ENCODE peak calls at places on chromosomes 5 and 9, in nine cellular contexts. Y, I, K, T, W, L, H, X and C are unnamed samples. For H3K36me3, the result is how much of the 10 kb centered on the place peaks cover.

GRCh38 chr9:78365979-78366697 is 69.2 kb downstream of the PSAT1 start:
- DNase-seq in H (no peak), W (peak), Y (no peak), X (no peak), T (no peak), L (peak), I (no peak), K (no peak), C (no peak)

GRCh38 chr9:136381966-136382513 is 8.6 kb upstream of the CARD9 start:
- DNase-seq in I (no peak), K (no peak), Y (no peak), W (no peak), X (no peak), T (no peak), H (peak), L (no peak), C (no peak)

GRCh38 chr5:71887680-71888079 is 168.6 kb downstream of the CARTPT start:
- DNase-seq in K (no peak), T (no peak), L (peak), X (no peak), I (no peak), Y (no peak), H (no peak), W (peak), C (no peak)

GRCh38 chr9:94786586-94786985 is 60.1 kb downstream of the AOPEP start:
- DNase-seq in I (no peak), L (no peak), T (no peak), W (no peak), H (no peak), K (no peak), Y (no peak), X (no peak), C (no peak)

GRCh38 chr9:130120207-130120587 is 52.0 kb upstream of the NCS1 start:
- DNase-seq in Y (no peak), W (no peak), T (no peak), X (peak), K (no peak), H (no peak), I (no peak), L (no peak), C (no peak)

GRCh38 chr5:169064093-169064492 is 236.8 kb downstream of the SLIT3 start:
- DNase-seq in I (no peak), W (no peak), L (no peak), K (no peak), T (peak), H (no peak), Y (peak), X (no peak), C (no peak)

GRCh38 chr9:124190761-124191160 is 67.0 kb upstream of the NEK6 start:
- DNase-seq in T (peak), L (no peak), W (no peak), H (no peak), I (no peak), K (no peak), Y (peak), X (no peak), C (no peak)

GRCh38 chr5:173735691-173736090 is 119.2 kb upstream of the BOD1 start:
- DNase-seq in L (no peak), T (no peak), I (no peak), W (no peak), Y (no peak), K (no peak), H (no peak), X (no peak), C (no peak)

GRCh38 chr5:57493034-57493433 is 10.4 kb upstream of the ACTBL2 start:
- DNase-seq in H (no peak), I (no peak), Y (no peak), W (no peak), L (no peak), T (no peak), K (no peak), X (no peak), C (no peak)

GRCh38 chr5:180466316-180466715 is 27.9 kb upstream of the CNOT6 start:
- DNase-seq in I (no peak), L (no peak), X (no peak), W (no peak), T (peak), Y (no peak), H (no peak), K (no peak), C (no peak)

GRCh38 chr5:66779535-66779934 is 183.3 kb downstream of the MAST4 start:
- DNase-seq in L (no peak), K (no peak), X (no peak), W (no peak), I (no peak), H (no peak), T (no peak), Y (no peak), C (no peak)

GRCh38 chr5:77145666-77146065 is 58.6 kb upstream of the ZBED3 start:
- DNase-seq in T (no peak), Y (no peak), X (no peak), W (peak), H (no peak), L (no peak), K (no peak), I (no peak), C (no peak)

GRCh38 chr9:79080536-79080935 is 491.2 kb upstream of the TLE4 start:
- DNase-seq in W (no peak), H (no peak), I (no peak), X (no peak), T (no peak), Y (no peak), K (no peak), L (no peak), C (no peak)

GRCh38 chr5:151024894-151025606 is 4.7 kb downstream of the GPX3 start:
- DNase-seq in L (no peak), X (no peak), H (no peak), K (no peak), I (no peak), W (no peak), T (no peak), Y (no peak), C (no peak)
- H3K36me3 ChIP-seq in L (under half), X (half or more), H (under half), K (under half), I (under half), W (half or more), T (under half), Y (under half), C (under half)

DNA sequence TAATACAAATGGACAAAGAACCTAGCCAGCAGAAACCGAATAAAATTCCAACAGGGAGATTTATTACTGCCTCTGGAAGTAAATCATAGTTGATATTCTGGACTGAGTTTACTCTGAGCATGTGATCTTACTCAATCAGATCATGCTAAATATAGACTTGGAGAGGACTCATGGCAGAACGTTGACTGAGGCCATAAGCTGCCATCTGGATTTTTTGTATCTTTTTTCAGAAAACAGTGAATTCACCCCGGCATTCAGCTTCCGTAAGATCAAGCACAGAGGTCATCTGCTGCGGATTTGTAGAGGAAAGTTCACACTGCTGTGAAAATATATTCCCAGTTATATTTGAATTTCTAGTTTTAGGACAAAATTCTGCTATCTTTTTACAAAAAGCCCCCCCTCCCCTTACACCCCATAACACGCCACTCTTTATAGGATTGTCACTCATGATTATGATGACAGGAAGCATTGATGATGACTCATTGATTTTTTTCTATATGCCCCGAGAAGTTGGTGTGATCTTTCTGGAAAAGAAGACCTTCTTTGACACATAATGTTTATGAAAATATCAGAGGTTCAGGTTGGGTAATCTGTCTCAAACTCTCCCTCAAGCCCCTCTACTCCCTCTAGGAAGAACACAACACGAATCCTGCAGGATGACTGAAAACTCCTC is 70.7 kb downstream of the NXNL2 start:
- DNase-seq in K (no peak), H (no peak), W (peak), L (no peak), T (no peak), X (no peak), Y (no peak), I (no peak), C (no peak)
- H3K36me3 ChIP-seq in K (under half), H (under half), W (under half), L (under half), T (under half), X (under half), Y (under half), I (under half), C (under half)

GRCh38 chr9:128836509-128837145 is 7.0 kb upstream of the SPOUT1 start:
- DNase-seq in W (no peak), I (no peak), T (no peak), X (peak), K (no peak), L (no peak), Y (no peak), H (no peak), C (no peak)

GRCh38 chr9:128841704-128842492 is 12.3 kb upstream of the SPOUT1 start:
- DNase-seq in T (no peak), W (no peak), I (no peak), Y (no peak), X (peak), H (no peak), K (no peak), L (no peak), C (no peak)

GRCh38 chr9:128838338-128838737 is 8.7 kb upstream of the SPOUT1 start:
- DNase-seq in I (no peak), K (no peak), H (no peak), Y (no peak), W (no peak), X (no peak), T (no peak), L (no peak), C (no peak)

GRCh38 chr9:128845186-128845931 is 15.8 kb upstream of the SPOUT1 start:
- DNase-seq in H (no peak), W (peak), I (no peak), T (no peak), X (peak), K (no peak), L (no peak), Y (no peak), C (no peak)

DNA sequence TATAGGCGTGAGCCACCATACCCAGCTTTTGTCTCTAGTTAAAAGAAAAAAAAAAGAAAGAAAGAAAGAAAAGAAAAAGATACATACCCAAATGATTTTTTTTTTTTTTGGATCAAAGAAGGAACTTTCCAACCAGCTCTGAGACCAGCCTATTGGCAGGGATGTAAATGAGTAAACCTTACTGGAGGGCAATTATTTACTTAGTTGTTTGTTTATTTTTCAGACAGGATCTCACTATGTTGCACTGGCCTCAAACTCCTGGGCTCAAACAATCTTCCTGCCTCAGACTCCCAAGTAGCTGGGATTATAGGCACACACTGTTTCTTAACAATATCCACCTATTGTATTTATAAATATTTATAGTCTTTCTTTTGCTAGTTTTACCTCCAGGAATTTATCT is 10.9 kb upstream of the SPOUT1 start:
- DNase-seq in I (no peak), Y (no peak), K (no peak), W (no peak), X (no peak), T (no peak), L (no peak), H (no peak), C (no peak)
- H3K36me3 ChIP-seq in I (under half), Y (under half), K (under half), W (under half), X (under half), T (under half), L (under half), H (under half), C (under half)

DNA sequence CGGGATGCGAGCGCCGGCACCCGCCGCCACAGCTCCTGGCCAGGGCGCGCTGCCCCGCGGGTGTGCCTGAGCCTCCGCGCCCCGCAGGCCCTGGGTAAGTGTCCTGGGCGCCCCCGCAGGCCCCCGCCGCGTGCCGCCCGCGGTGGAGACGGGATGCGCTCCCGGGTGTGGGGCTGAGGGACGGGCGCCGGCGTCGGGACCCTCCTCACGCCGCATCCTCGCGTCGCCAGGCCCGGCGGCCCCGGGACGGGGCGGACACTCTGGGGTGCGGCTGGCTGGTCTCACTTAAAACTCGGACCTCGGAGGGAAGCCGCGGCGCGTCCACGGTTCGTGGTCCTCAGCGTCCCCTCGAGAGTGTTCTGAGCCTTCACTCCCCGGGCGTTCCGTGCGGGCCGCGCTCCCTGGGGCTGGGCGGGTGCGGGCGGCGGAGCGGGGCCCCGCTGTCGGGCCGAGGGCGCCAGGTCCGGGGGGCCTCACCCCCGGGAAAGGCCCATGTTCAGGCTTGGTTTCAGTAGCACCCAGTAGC is 275 bp downstream of the AHRR start:
- DNase-seq in W (no peak), K (no peak), X (no peak), Y (no peak), T (no peak), I (no peak), L (no peak), H (no peak), C (no peak)
- H3K36me3 ChIP-seq in W (under half), K (under half), X (under half), Y (under half), T (under half), I (under half), L (under half), H (under half), C (under half)

GRCh38 chr5:154708207-154708606 is 47.0 kb upstream of the LARP1 start:
- DNase-seq in W (no peak), L (no peak), K (no peak), T (no peak), Y (no peak), H (no peak), X (no peak), I (no peak), C (no peak)
- H3K36me3 ChIP-seq in W (under half), L (under half), K (under half), T (under half), Y (under half), H (under half), X (under half), I (under half), C (under half)

GRCh38 chr9:32992596-32993238 is 8.7 kb downstream of the APTX start:
- DNase-seq in X (no peak), Y (no peak), K (no peak), H (no peak), I (no peak), T (no peak), L (no peak), W (no peak), C (no peak)

GRCh38 chr9:32989651-32990050 is 11.8 kb downstream of the APTX start:
- DNase-seq in W (no peak), Y (no peak), X (no peak), I (no peak), L (no peak), T (no peak), K (no peak), H (no peak), C (no peak)

GRCh38 chr9:32991895-32992595 is 9.4 kb downstream of the APTX start:
- DNase-seq in K (no peak), X (no peak), H (no peak), I (no peak), L (peak), W (no peak), T (no peak), Y (peak), C (no peak)

DNA sequence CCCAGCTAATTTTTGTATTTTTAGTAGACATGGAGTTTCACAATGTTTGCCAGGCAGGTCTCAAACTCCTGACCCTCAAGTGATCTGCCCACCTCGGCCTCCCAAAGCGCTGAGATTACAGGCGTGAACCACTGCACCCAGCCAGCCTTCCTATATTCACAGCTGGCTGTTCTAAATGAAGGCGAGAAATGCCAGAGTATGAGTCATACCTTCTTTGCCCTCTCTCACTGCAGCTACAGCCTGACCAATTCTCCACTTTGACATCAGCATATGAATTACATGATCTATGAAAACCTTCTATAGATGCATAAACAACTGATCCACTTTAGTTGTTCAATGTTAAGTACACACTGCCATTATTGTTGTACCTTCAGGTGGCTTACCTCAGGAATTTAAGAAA is 14.5 kb downstream of the APTX start:
- DNase-seq in W (peak), L (no peak), H (no peak), K (no peak), T (no peak), I (no peak), X (no peak), Y (no peak), C (no peak)
- H3K36me3 ChIP-seq in W (under half), L (under half), H (under half), K (under half), T (under half), I (under half), X (half or more), Y (half or more), C (under half)

GRCh38 chr5:178215263-178216002 is 11.1 kb downstream of the HNRNPAB start:
- DNase-seq in T (no peak), K (no peak), H (no peak), L (no peak), I (no peak), W (no peak), Y (no peak), X (peak), C (no peak)
- H3K36me3 ChIP-seq in T (half or more), K (half or more), H (under half), L (under half), I (under half), W (half or more), Y (half or more), X (half or more), C (under half)

GRCh38 chr5:73501406-73501805 is 3.2 kb downstream of the BTF3 start:
- DNase-seq in I (no peak), K (no peak), Y (no peak), W (no peak), H (no peak), T (no peak), X (no peak), L (no peak), C (no peak)

GRCh38 chr5:73507062-73507461 is 8.8 kb downstream of the BTF3 start:
- DNase-seq in K (no peak), H (no peak), I (no peak), Y (no peak), W (no peak), T (no peak), L (no peak), X (no peak), C (no peak)

DNA sequence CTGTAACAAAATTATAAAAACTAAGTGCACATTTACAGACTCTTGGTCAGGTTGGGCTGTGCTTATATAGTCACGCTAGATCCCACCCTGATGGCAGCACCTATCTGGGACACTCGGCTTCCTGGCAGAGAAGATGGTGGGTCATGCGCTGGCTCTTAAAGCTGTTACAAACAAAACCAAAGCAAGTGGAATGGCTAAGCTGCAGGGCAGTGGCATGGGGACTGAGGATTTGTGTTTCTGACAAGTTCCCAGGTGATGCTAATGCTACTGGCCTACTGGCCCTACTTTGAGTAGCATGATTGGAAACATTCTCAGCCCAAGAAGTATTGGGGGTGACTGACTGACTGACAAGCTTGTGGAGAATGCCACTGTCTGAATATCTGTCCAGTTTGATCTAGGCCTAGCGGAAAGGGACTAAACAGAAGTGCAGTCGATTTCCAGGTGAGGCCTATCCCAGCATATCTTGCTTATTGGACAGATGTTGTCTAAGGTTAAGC is 8.3 kb downstream of the BTF3 start:
- DNase-seq in W (no peak), L (no peak), X (no peak), I (no peak), K (no peak), T (no peak), Y (no peak), H (no peak), C (no peak)
- H3K36me3 ChIP-seq in W (under half), L (under half), X (half or more), I (under half), K (under half), T (under half), Y (under half), H (under half), C (under half)

DNA sequence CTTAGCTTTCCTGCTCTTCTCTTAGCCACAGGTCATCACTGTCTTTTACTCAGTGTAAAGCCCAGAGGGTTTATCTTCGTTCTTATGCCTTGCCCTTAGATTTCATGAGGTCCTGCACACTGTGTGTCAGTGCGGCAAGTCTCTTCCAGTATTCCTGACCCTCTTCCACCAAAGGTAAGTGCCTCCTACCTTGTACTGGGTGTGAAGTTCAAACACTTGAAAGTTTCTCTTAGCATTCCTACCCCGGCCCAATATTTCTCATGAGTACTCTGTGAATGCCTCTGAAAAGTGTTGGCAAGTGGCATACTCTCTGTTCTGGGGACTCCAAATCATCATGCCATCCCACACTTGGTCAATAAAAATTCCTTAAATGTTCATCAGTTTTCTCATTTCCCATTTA is 37.4 kb downstream of the FBXO4 start:
- DNase-seq in K (no peak), H (no peak), L (no peak), X (no peak), Y (no peak), T (no peak), W (no peak), I (no peak), C (no peak)
- H3K36me3 ChIP-seq in K (under half), H (under half), L (under half), X (under half), Y (under half), T (under half), W (under half), I (under half), C (under half)